ENCODE peak calls at places on chromosomes 7 and 10, in ten cellular contexts. Y is colonic mucosa, H is MM.1S, C is HCT116, R is fibroblast of pulmonary artery, D is heart left ventricle, I is thyroid gland, P is hepatocyte, L is brain microvascular endothelial cell, J is lower lobe of right lung. X is an unnamed sample.

GRCh38 chr7:143279186-143280098 is 5.3 kb upstream of the TMEM139 start:
- DNase-seq in L (peak), C (no peak), J (no peak), I (no peak), D (no peak), H (no peak), P (peak), Y (no peak), R (peak), X (peak)

GRCh38 chr7:117652943-117653700 is 173.3 kb downstream of the CFTR start:
- DNase-seq in I (no peak), P (no peak), J (no peak), H (no peak), D (no peak), L (no peak), R (no peak), Y (no peak), C (no peak), X (no peak)

GRCh38 chr10:103382769-103383168 is 13.5 kb downstream of the ATP5MK start:
- DNase-seq in H (no peak), I (no peak), D (no peak), P (no peak), R (no peak), Y (no peak), J (no peak), C (no peak), L (no peak), X (no peak)

GRCh38 chr7:42238709-42239395 is 1.8 kb upstream of the GLI3 start:
- DNase-seq in H (no peak), R (peak), J (no peak), C (no peak), L (peak), Y (no peak), D (no peak), I (no peak), P (peak), X (peak)

GRCh38 chr7:22565315-22565811 is 65.4 kb upstream of the STEAP1B start:
- DNase-seq in Y (no peak), J (no peak), R (peak), P (no peak), H (peak), D (peak), I (no peak), L (peak), C (no peak), X (peak)

GRCh38 chr10:78781991-78782390 is 286.8 kb upstream of the ZMIZ1 start:
- DNase-seq in L (no peak), R (no peak), Y (no peak), D (no peak), P (no peak), J (no peak), C (no peak), H (no peak), I (no peak), X (no peak)

GRCh38 chr7:40263752-40264390 is 129.1 kb downstream of the SUGCT start:
- DNase-seq in R (no peak), I (no peak), Y (no peak), P (no peak), D (no peak), C (no peak), H (no peak), L (no peak), J (no peak), X (no peak)

GRCh38 chr10:89082086-89082485 is 91.5 kb downstream of the FAS start:
- DNase-seq in C (no peak), H (no peak), L (no peak), R (no peak), I (no peak), D (no peak), P (no peak), J (no peak), Y (no peak), X (no peak)

GRCh38 chr10:110365356-110366143 is 60.8 kb upstream of the SMNDC1 start:
- DNase-seq in R (no peak), J (no peak), P (no peak), D (no peak), L (no peak), I (no peak), H (no peak), Y (no peak), C (no peak), X (no peak)

GRCh38 chr7:130733866-130734524 is at the start of gene KLF14:
- DNase-seq in C (peak), I (peak), D (peak), H (peak), P (peak), L (no peak), Y (peak), R (no peak), J (no peak), X (no peak)

GRCh38 chr10:72009430-72010081 is 45.4 kb downstream of the CHST3 start:
- DNase-seq in I (peak), H (no peak), Y (peak), D (peak), C (no peak), J (peak), R (peak), L (peak), P (peak), X (peak)

GRCh38 chr10:33453081-33453850 is 118.8 kb upstream of the NRP1 start:
- DNase-seq in Y (no peak), I (no peak), L (peak), H (no peak), D (no peak), C (no peak), J (no peak), R (no peak), P (no peak), X (peak)

GRCh38 chr10:70602665-70603438 is at the start of gene PRF1:
- DNase-seq in H (no peak), I (peak), C (no peak), J (peak), R (no peak), D (no peak), Y (peak), L (no peak), P (no peak), X (no peak)

GRCh38 chr10:62790019-62790555 is 14.4 kb upstream of the ADO start:
- DNase-seq in C (no peak), I (no peak), Y (no peak), R (no peak), P (no peak), L (no peak), J (no peak), D (no peak), H (no peak), X (no peak)

GRCh38 chr10:132257271-132257670 is 50.5 kb downstream of the STK32C start:
- DNase-seq in P (no peak), L (peak), D (no peak), R (peak), H (no peak), J (no peak), I (no peak), Y (no peak), C (no peak), X (peak)

GRCh38 chr10:118767297-118768040 is 12.7 kb upstream of the CACUL1 start:
- DNase-seq in D (no peak), H (no peak), Y (no peak), P (no peak), I (no peak), R (no peak), J (no peak), L (no peak), C (no peak), X (no peak)

GRCh38 chr7:84251183-84251845 is 56.7 kb upstream of the SEMA3A start:
- DNase-seq in D (no peak), Y (no peak), J (no peak), C (no peak), I (no peak), H (no peak), P (no peak), L (peak), R (peak), X (peak)

GRCh38 chr7:37208528-37208927 is 240.1 kb downstream of the ELMO1 start:
- DNase-seq in Y (peak), P (peak), H (peak), R (peak), D (peak), J (no peak), L (peak), C (peak), I (peak), X (peak)

GRCh38 chr7:43649755-43650274 is 66.9 kb downstream of the STK17A start:
- DNase-seq in H (peak), P (no peak), D (no peak), Y (no peak), J (no peak), L (no peak), I (no peak), C (no peak), R (no peak), X (peak)

GRCh38 chr10:10131984-10132383 is 885.7 kb upstream of the CELF2 start:
- DNase-seq in H (no peak), P (peak), J (no peak), Y (no peak), I (no peak), L (no peak), C (no peak), R (peak), D (no peak), X (peak)

GRCh38 chr7:42574693-42575084 is 337.2 kb downstream of the C7orf25 start:
- DNase-seq in I (no peak), L (no peak), D (no peak), H (no peak), C (no peak), J (no peak), Y (no peak), P (no peak), R (peak), X (peak)

GRCh38 chr10:28810062-28810870 is 132.9 kb downstream of the BAMBI start:
- DNase-seq in D (no peak), H (no peak), I (no peak), J (no peak), Y (peak), R (peak), P (no peak), L (no peak), C (no peak), X (peak)

GRCh38 chr7:157401567-157402387 is 65.0 kb downstream of the DNAJB6 start:
- DNase-seq in C (no peak), H (no peak), Y (no peak), J (peak), D (peak), I (no peak), R (no peak), L (no peak), P (no peak), X (no peak)

GRCh38 chr7:115178831-115179230 is 256.9 kb downstream of the MDFIC start:
- DNase-seq in H (no peak), R (peak), C (no peak), I (peak), L (no peak), D (no peak), P (no peak), Y (no peak), J (no peak), X (no peak)

DNA sequence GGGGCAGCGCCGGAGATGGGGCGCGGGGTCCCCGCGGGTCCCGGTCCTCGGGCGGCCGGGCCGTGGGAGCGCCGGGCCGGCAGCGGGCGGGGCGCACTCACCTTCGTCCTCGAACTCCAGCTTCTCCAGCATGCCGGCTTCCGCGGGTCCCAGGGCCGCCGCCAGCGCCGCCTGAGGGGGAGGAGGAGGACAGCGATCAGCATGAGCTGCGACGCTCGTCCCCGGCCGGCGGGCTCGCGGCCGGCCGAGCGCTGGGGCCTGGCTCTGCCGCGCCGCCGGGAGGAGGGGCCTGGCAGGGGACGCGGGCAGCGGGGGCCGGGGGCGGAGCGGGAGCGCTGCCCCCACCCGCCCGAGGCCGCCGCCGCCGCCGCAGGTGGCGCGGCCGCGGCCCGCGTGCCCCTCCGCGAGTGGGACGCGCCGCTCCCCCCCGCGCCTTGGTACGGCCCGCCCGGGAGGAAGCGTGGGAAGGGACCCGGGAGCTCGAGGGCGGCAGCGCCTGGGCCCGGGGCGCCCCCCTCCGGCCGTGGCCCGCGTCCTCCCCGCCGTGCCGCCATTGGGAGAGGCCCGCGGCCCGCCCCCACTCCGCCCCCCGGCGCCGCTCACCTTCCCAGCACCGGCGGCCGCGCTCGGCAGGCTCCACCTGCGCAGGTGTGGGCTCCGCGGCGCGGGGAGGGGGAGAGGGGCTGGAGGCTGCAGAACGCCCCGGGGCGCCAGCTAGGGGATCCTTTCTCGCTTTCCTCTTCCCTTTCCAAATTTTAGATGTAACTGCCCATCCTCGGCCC is 112.5 kb upstream of the RHEB start:
- DNase-seq in D (peak), P (peak), C (no peak), I (peak), Y (peak), L (peak), R (peak), H (peak), J (peak), X (peak)
- TF ChIP-seq CTCF in D (peak), P (peak), C (no peak), I (no peak), Y (no peak), L (peak), R (no peak), H (no peak), J (no peak), X (no peak)

DNA sequence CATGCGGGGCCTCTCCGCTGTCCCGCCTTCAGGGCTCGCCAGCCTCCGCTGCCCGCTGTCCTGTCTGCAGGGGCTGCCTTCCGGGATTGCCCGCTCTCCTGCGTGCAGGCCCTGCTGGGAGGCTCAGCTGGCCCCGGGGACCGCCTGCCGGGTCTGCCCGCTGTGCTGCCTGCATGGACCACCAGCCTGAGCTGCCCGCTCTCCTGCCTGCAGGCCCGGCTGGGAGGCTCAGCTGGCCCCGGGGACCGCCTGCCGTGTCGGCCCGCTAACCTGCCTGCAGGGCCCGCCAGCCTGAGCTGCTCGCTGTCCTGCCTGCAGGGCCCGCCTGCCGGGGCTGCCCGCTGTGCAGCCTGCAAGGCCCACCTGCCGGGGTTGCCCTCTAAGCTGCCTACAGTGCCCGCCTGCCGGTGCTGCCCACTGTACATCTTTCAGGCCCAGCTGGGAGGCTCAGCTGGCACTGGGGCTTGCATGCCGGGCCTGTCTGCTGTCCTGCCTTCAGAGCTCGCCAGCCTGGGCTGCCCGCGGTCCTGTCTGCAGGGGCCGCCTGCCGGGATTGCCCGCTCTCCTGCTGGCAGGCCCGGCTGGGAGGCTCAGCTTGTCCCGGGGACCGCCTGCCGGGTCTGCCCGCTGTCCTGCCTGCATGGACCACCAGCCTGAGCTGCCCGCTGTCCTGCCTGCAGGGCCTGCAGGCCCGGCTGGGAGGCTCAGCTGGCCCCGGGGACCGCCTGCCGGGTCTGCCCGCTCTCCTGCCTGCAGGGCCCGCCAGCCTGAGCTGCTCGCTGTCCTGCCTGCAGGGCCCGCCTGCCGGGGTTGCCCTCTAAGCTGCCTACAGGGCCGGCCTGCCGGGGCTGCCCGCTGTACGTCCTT is 165.1 kb downstream of the GLRX3 start:
- DNase-seq in Y (peak), P (no peak), R (peak), D (no peak), C (no peak), H (peak), J (peak), I (peak), L (no peak), X (no peak)
- H3K4me3 ChIP-seq in Y (peak), P (no peak), R (peak), D (peak), C (no peak), H (peak), J (peak), I (peak), L (peak), X (no peak)

GRCh38 chr10:58464956-58465355 is 47.7 kb upstream of the BICC1 start:
- DNase-seq in D (no peak), Y (no peak), L (no peak), R (no peak), C (no peak), I (no peak), J (no peak), P (no peak), H (no peak), X (no peak)
- TF ChIP-seq CTCF in D (no peak), Y (no peak), L (no peak), R (no peak), C (peak), I (no peak), J (no peak), P (no peak), H (no peak), X (no peak)

DNA sequence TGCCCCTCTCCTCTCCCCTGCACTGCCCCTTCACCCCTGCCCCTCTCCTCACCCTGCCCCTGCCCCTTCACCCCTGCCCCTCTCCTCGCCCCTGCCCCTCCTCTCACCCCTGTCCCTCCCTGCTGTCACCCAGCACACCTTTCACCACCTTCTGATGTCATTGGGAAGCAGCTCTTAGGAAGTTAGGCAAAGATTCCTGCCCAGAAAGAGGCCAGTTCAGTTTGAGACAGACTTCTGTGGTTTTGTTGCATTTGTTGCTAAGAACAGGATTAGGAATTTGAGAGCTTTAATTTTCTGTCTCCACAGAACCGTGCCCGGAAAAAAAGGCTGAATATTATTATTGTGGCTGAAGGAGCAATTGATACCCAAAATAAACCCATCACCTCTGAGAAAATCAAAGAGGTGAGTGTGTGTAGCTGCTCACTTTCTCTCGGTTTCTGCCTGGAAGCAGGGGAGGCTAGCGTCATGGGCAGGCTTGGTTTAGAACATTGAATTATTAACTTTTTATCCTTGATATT is 39.6 kb downstream of the PFKP start:
- DNase-seq in P (no peak), D (peak), I (no peak), J (no peak), C (no peak), Y (no peak), R (peak), L (peak), H (no peak), X (no peak)
- H3K4me3 ChIP-seq in P (no peak), D (no peak), I (no peak), J (no peak), C (no peak), Y (no peak), R (no peak), L (no peak), H (no peak), X (no peak)

DNA sequence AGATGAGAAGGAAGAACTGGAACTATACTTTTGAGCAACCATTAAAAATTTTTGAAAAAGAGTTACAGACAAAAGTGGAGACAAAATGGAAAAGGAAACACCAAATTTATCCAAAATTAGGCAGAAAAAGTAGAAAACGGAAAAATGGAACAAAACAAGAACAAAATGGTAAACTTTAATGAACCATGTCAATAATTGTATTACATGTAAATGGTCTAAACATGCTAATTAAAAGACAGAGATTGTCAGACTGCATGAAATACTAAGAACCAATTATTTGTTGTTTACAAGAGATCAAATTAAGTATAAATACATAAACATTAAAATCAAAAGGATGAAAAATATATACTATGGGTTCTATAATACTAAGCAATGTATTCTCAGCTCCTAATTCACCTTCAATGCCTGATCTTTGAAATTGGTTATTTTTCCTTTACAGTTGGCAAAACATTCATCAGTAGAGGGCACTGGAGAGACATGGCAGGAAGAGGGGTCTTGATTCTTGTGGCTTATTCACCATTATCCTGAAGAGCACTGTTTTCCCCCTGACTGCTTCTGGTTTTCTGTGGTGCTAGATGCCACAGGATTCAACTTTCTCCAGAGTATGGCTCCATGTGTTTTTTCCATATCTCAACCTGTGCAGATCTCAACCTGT is 124.9 kb downstream of the ELFN1 start:
- DNase-seq in C (no peak), L (no peak), H (no peak), P (no peak), R (peak), Y (no peak), D (no peak), I (no peak), J (no peak), X (peak)
- TF ChIP-seq CTCF in C (peak), L (peak), H (peak), P (no peak), R (peak), Y (no peak), D (no peak), I (no peak), J (no peak), X (peak)

GRCh38 chr10:7102557-7103349 is 308.1 kb downstream of the SFMBT2 start:
- DNase-seq in L (no peak), P (no peak), I (no peak), C (no peak), R (no peak), J (no peak), D (no peak), H (no peak), Y (no peak), X (no peak)
- H3K4me3 ChIP-seq in L (no peak), P (no peak), I (no peak), C (no peak), R (no peak), J (no peak), D (no peak), H (no peak), Y (no peak), X (no peak)

DNA sequence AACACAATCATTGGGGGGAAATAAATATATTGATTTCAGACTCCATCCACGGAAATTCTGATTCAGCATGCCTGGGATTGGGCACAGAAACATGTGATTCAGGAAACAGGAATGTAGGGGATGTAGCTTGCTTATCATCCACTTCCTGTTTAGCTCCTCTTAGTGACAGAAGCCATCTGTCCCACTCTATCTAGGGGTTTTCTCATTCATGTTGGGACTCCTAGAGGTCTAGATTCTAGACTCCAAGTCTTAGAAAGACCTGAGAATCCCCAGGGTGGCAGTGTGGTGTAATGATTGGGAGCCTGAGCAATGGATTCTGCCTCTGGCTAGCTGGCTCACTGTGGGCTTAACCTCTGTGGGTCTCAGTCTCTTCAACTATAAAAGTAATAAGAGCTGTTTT is 67.9 kb downstream of the CDK1 start:
- DNase-seq in L (peak), D (no peak), J (no peak), C (peak), P (no peak), Y (no peak), I (no peak), R (peak), H (no peak), X (peak)
- TF ChIP-seq CTCF in L (peak), D (no peak), J (no peak), C (peak), P (no peak), Y (no peak), I (no peak), R (peak), H (no peak), X (no peak)

X was measured in cardiac fibroblast.